ENCODE peak calls at places on chromosomes 4 and X, in ten cellular contexts. X is right cardiac atrium, G is foreskin fibroblast, J is NB4, H is heart right ventricle, R is bronchial epithelial cell, D is cardiac muscle cell, V is Peyer's patch, F is ovary, M is brain microvascular endothelial cell. Q is an unnamed sample.

GRCh38 chr4:61275214-61275613 is 75.1 kb downstream of the ADGRL3 start:
- DNase-seq in X (no peak), G (no peak), J (no peak), H (no peak), R (no peak), D (no peak), V (no peak), F (no peak), M (peak), Q (no peak)

GRCh38 chrX:9369802-9370291 is 95.0 kb upstream of the TBL1X start:
- DNase-seq in X (peak), G (no peak), J (no peak), H (no peak), R (no peak), D (no peak), V (no peak), F (no peak), M (no peak), Q (no peak)

GRCh38 chrX:117713411-117713810 is 403.2 kb downstream of the KLHL13 start:
- DNase-seq in X (no peak), G (no peak), J (no peak), H (no peak), R (no peak), D (no peak), V (no peak), F (no peak), M (no peak), Q (no peak)

GRCh38 chr4:38132843-38133662 is 172.9 kb downstream of the PTTG2 start:
- DNase-seq in X (no peak), G (no peak), J (no peak), H (no peak), R (no peak), D (no peak), V (no peak), F (no peak), M (no peak), Q (no peak)

GRCh38 chrX:44244008-44244407 is 99.5 kb downstream of the EFHC2 start:
- DNase-seq in X (no peak), G (peak), J (peak), H (no peak), R (peak), D (peak), V (no peak), F (no peak), M (peak), Q (no peak)

GRCh38 chr4:143410015-143410414 is 73.3 kb downstream of the GAB1 start:
- DNase-seq in X (no peak), G (no peak), J (no peak), H (no peak), R (no peak), D (no peak), V (no peak), F (no peak), M (no peak), Q (no peak)

GRCh38 chrX:41009816-41010187 is 75.4 kb upstream of the USP9X start:
- DNase-seq in X (no peak), G (no peak), J (peak), H (no peak), R (no peak), D (no peak), V (no peak), F (no peak), M (no peak), Q (no peak)

GRCh38 chr4:122744229-122744628 is 11.7 kb downstream of the BBS12 start:
- DNase-seq in X (no peak), G (peak), J (peak), H (no peak), R (no peak), D (no peak), V (no peak), F (no peak), M (no peak), Q (peak)

GRCh38 chrX:133608406-133608805 is 193.1 kb upstream of the GPC4 start:
- DNase-seq in X (no peak), G (no peak), J (no peak), H (no peak), R (peak), D (no peak), V (no peak), F (no peak), M (no peak), Q (no peak)

GRCh38 chr4:164301430-164301829 is 452.5 kb upstream of the SMIM31 start:
- DNase-seq in X (no peak), G (no peak), J (no peak), H (no peak), R (no peak), D (no peak), V (no peak), F (no peak), M (no peak), Q (no peak)

GRCh38 chrX:154373340-154374306 is 811 bp downstream of the FLNA start:
- DNase-seq in X (peak), G (peak), J (peak), H (peak), R (peak), D (peak), V (peak), F (peak), M (peak), Q (peak)

GRCh38 chr4:105902550-105903262 is 7.4 kb downstream of the NPNT start:
- DNase-seq in X (no peak), G (no peak), J (no peak), H (no peak), R (no peak), D (no peak), V (no peak), F (no peak), M (no peak), Q (no peak)

GRCh38 chr4:168797738-168798375 is 212.2 kb downstream of the CBR4 start:
- DNase-seq in X (no peak), G (no peak), J (peak), H (no peak), R (no peak), D (no peak), V (no peak), F (no peak), M (no peak), Q (no peak)

GRCh38 chrX:81708506-81708905 is 506.6 kb downstream of the SH3BGRL start:
- DNase-seq in X (no peak), G (no peak), J (peak), H (no peak), R (no peak), D (no peak), V (no peak), F (no peak), M (no peak), Q (no peak)

GRCh38 chr4:48780867-48781219 is 764 bp upstream of the FRYL start:
- DNase-seq in X (peak), G (peak), J (peak), H (peak), R (peak), D (no peak), V (peak), F (no peak), M (peak), Q (no peak)

GRCh38 chr4:39255266-39255665 is 72.9 kb downstream of the WDR19 start:
- DNase-seq in X (no peak), G (peak), J (no peak), H (no peak), R (peak), D (no peak), V (no peak), F (no peak), M (peak), Q (no peak)

GRCh38 chrX:136794080-136794479 is 13.3 kb upstream of the ARHGEF6 start:
- DNase-seq in X (no peak), G (no peak), J (no peak), H (no peak), R (no peak), D (no peak), V (no peak), F (no peak), M (no peak), Q (no peak)

GRCh38 chr4:156230151-156230550 is 276.5 kb upstream of the CTSO start:
- DNase-seq in X (no peak), G (no peak), J (no peak), H (no peak), R (no peak), D (no peak), V (no peak), F (no peak), M (no peak), Q (no peak)

GRCh38 chr4:116930329-116930728 is 155.0 kb downstream of the TRAM1L1 start:
- DNase-seq in X (no peak), G (no peak), J (no peak), H (no peak), R (no peak), D (no peak), V (no peak), F (no peak), M (no peak), Q (no peak)

GRCh38 chr4:137307806-137308205 is 224.5 kb downstream of the PCDH18 start:
- DNase-seq in X (no peak), G (peak), J (no peak), H (peak), R (no peak), D (no peak), V (no peak), F (no peak), M (peak), Q (peak)

GRCh38 chrX:96843566-96843965 is 40.1 kb upstream of the RPA4 start:
- DNase-seq in X (peak), G (no peak), J (no peak), H (peak), R (no peak), D (peak), V (no peak), F (no peak), M (peak), Q (no peak)

GRCh38 chr4:66123195-66123594 is 452.9 kb upstream of the EPHA5 start:
- DNase-seq in X (no peak), G (no peak), J (no peak), H (no peak), R (no peak), D (no peak), V (no peak), F (no peak), M (no peak), Q (no peak)

GRCh38 chrX:83819304-83819703 is 41.6 kb upstream of the CYLC1 start:
- DNase-seq in X (no peak), G (no peak), J (peak), H (no peak), R (no peak), D (no peak), V (no peak), F (no peak), M (no peak), Q (no peak)

DNA sequence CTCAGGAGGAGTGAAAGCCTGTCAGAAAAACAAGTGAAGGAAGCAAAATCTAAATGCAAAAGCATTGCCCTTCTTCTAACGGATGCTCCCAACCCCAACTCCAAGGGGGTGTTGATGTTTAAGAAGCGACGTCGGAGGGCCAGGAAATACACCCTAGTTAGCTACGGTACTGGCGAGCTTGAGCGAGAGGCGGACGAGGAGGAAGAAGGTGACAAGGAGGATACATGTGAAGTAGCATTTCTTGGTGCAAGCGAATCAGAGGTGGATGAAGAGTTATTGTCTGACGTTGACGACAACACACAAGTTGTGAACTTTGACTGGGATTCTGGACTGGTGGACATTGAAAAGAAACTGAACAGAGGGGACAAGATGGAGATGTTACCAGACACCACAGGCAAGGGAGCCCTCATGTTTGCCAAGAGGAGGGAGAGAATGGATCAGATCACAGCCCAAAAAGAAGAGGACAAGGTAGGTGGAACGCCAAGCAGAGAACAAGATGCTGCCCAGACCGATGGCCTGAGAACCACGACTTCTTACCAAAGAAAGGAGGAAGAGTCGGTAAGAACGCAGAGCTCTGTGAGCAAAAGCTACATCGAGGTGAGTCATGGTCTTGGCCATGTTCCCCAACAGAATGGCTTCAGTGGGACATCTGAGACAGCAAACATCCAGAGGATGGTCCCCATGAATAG is 105.6 kb upstream of the MYOZ2 start:
- DNase-seq in X (no peak), G (no peak), J (no peak), H (no peak), R (no peak), D (no peak), V (no peak), F (no peak), M (no peak), Q (no peak)
- H3K4me3 ChIP-seq in X (no peak), G (no peak), J (no peak), H (no peak), R (no peak), D (no peak), V (no peak), F (peak), M (no peak), Q (no peak)

DNA sequence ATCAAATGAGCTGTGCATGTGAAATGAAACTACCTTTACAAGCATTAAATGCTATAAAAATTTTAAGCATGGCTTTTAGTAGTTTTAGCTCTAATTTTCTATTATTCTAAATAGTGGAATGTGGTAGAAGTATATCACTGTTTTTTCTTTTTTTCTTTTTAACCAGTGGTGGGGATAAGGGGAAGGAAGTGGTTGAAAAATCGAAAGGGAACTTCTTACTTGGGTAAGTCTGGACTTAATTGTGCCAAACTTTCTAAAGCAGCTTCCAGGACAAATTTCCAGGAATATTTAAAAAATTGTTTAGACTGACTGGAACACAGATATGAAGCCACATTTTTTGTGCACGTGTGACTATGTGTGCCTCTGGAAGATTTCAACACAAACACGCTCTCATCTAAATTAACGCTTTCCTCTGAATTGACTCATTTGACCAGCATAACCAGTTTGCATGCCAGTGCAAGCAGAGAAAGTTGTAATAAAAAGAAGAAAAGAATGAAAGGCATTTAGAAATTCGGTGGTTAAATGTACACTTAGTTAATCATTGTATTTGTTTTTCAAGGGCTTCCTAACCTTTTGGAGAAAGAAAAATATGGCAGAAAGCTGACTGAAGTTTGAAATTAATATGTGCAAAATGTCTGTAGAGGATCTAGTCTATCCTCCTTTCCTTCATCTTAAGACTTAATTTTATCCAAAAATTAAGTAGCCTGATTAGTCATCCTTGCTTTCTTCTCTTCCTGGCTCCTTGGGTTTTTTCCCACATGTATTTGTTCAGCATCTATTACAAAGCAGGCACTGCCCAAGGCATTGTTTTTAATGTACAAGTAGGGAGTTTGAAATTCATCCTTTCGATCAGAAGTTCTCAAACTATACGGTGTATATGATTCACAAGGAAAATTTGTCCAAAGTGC is 18.9 kb upstream of the YTHDC1 start:
- DNase-seq in X (no peak), G (peak), J (no peak), H (no peak), R (peak), D (no peak), V (no peak), F (no peak), M (peak), Q (peak)
- H3K4me3 ChIP-seq in X (no peak), G (peak), J (no peak), H (no peak), R (no peak), D (no peak), V (no peak), F (no peak), M (no peak), Q (peak)

GRCh38 chr4:7193040-7193958 is 961 bp downstream of the SORCS2 start:
- DNase-seq in X (peak), G (no peak), J (no peak), H (no peak), R (no peak), D (peak), V (no peak), F (peak), M (no peak), Q (no peak)
- H3K4me3 ChIP-seq in X (peak), G (peak), J (no peak), H (peak), R (peak), D (peak), V (peak), F (peak), M (peak), Q (peak)

GRCh38 chr4:107034982-107035710 is 967 bp downstream of the DKK2 start:
- DNase-seq in X (peak), G (no peak), J (no peak), H (no peak), R (no peak), D (peak), V (no peak), F (peak), M (peak), Q (peak)
- H3K4me3 ChIP-seq in X (peak), G (peak), J (no peak), H (peak), R (no peak), D (peak), V (no peak), F (peak), M (peak), Q (peak)

GRCh38 chrX:50905334-50905733 is 5.2 kb upstream of the BMP15 start:
- DNase-seq in X (no peak), G (no peak), J (peak), H (no peak), R (no peak), D (no peak), V (no peak), F (no peak), M (no peak), Q (no peak)

DNA sequence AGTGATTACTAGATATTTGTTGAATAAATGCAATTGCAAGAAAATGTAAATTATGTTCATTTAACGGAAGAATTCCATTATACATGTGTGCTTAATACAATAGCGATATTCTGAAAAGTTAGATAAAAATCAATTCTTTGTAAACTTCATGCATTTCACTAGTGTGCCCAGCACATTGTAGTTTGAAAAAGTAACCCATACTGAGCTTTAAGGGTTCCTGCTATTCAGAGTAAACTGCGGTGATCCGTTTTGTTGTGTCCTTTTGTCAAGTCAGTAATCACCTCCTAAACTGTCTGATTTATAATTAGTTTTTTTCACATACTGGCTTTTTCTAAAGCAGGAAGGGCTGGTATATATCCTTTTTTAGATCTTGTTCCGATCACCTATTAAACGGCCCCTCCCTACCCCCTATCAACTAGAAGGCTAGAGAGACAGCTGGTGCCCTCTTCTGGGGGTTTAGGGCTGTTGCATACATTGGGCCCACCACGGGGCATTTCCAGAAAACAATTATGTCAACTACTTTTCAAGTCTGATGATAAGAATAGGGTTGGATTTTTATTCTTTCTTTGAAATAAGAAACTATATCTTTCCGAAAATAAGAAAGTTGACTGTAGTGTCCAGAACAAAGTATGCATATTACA is 7.0 kb upstream of the BMP15 start:
- DNase-seq in X (no peak), G (peak), J (peak), H (peak), R (peak), D (peak), V (no peak), F (no peak), M (peak), Q (peak)
- H3K4me3 ChIP-seq in X (peak), G (no peak), J (no peak), H (no peak), R (no peak), D (no peak), V (no peak), F (no peak), M (no peak), Q (no peak)

GRCh38 chr4:40953253-40954118 is 203.7 kb downstream of the NSUN7 start:
- DNase-seq in X (peak), G (peak), J (no peak), H (peak), R (no peak), D (peak), V (no peak), F (no peak), M (no peak), Q (no peak)

GRCh38 chr4:40957281-40957680 is 207.5 kb downstream of the NSUN7 start:
- DNase-seq in X (no peak), G (no peak), J (no peak), H (no peak), R (no peak), D (no peak), V (no peak), F (no peak), M (no peak), Q (no peak)

GRCh38 chr4:40954119-40954668 is 204.4 kb downstream of the NSUN7 start:
- DNase-seq in X (no peak), G (no peak), J (peak), H (no peak), R (no peak), D (peak), V (no peak), F (no peak), M (no peak), Q (no peak)

GRCh38 chr4:40952672-40953071 is 202.9 kb downstream of the NSUN7 start:
- DNase-seq in X (no peak), G (no peak), J (no peak), H (no peak), R (no peak), D (no peak), V (no peak), F (no peak), M (no peak), Q (no peak)

DNA sequence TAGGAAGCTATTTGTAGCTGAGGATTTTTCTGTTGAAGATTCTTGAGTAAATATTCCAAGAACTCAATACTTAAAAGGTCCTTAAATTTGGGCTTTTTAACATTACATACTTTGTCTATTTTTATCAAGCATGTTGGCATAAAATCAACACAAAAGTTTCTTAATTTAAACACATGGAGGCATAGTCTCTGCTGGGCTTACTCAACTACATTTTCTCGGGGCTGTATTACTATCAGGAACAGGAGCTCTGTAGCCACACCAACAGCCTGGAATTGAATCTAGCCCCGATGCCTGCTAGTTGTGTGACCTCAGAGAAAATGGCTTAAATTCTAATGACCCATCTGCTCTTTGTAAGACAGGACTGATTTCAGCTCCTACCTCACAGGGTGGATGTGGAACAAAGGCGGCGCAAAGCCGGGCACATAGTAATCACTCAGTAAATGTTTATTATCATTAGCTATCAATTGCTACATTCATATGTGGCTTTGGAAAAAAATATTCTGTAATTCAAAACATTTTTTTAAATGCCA is 207.0 kb downstream of the NSUN7 start:
- DNase-seq in X (no peak), G (no peak), J (no peak), H (no peak), R (no peak), D (no peak), V (no peak), F (no peak), M (no peak), Q (no peak)
- H3K4me3 ChIP-seq in X (no peak), G (no peak), J (no peak), H (no peak), R (no peak), D (no peak), V (no peak), F (no peak), M (no peak), Q (no peak)